ENCODE peak calls at places on chromosomes 16 and 17, in ten cellular contexts. D is body of pancreas, Z is gastrocnemius medialis, P is lung, H is brain microvascular endothelial cell, N is ascending aorta, L is transverse colon, I is spleen, T is H9, F is fibroblast of lung. C is an unnamed sample.

GRCh38 chr16:15498427-15499175 is 64.2 kb downstream of the BMERB1 start:
- DNase-seq in D (no peak), Z (no peak), P (no peak), H (no peak), N (no peak), L (no peak), I (no peak), T (no peak), F (peak; percentile 52), C (no peak)

GRCh38 chr17:69820881-69821473 is 254.0 kb upstream of the KCNJ16 start:
- DNase-seq in D (no peak), Z (no peak), P (no peak), H (no peak), N (no peak), L (no peak), I (no peak), T (no peak), F (no peak), C (no peak)

GRCh38 chr16:15415411-15416070 is 18.8 kb upstream of the BMERB1 start:
- DNase-seq in D (no peak), Z (no peak), P (no peak), H (peak; percentile 37), N (no peak), L (no peak), I (no peak), T (no peak), F (peak; percentile 63), C (no peak)

GRCh38 chr17:82230627-82231311 is 1.9 kb downstream of the SLC16A3 start:
- DNase-seq in D (peak; percentile 73), Z (no peak), P (peak; percentile 83), H (peak; percentile 64), N (no peak), L (peak; percentile 92), I (peak; percentile 95), T (peak; percentile 86), F (peak; percentile 79), C (no peak)

GRCh38 chr17:18988546-18989173 is 15.9 kb downstream of the FAM83G start:
- DNase-seq in D (peak; percentile 54), Z (no peak), P (no peak), H (no peak), N (no peak), L (peak; percentile 86), I (no peak), T (no peak), F (no peak), C (no peak)

GRCh38 chr17:1912146-1912545 is 82.3 kb downstream of the RPA1 start:
- DNase-seq in D (no peak), Z (no peak), P (no peak), H (no peak), N (no peak), L (no peak), I (no peak), T (no peak), F (no peak), C (no peak)

GRCh38 chr17:62627219-62627903 is at the start of gene MRC2:
- DNase-seq in D (peak; percentile 24), Z (no peak), P (peak; percentile 68), H (peak; percentile 84), N (no peak), L (peak; percentile 35), I (no peak), T (peak; percentile 82), F (peak; percentile 90), C (peak; percentile 30)

GRCh38 chr16:82782715-82783251 is 156.0 kb downstream of the CDH13 start:
- DNase-seq in D (peak; percentile 50), Z (peak; percentile 77), P (no peak), H (no peak), N (no peak), L (peak; percentile 78), I (no peak), T (peak; percentile 46), F (no peak), C (peak; percentile 8)

GRCh38 chr17:50684288-50684611 is 23.5 kb downstream of the ANKRD40 start:
- DNase-seq in D (no peak), Z (no peak), P (no peak), H (no peak), N (no peak), L (no peak), I (no peak), T (no peak), F (no peak), C (no peak)

GRCh38 chr17:32497431-32498205 is 10.8 kb downstream of the CDK5R1 start:
- DNase-seq in D (no peak), Z (no peak), P (no peak), H (no peak), N (no peak), L (no peak), I (no peak), T (peak; percentile 60), F (peak; percentile 41), C (no peak)

DNA sequence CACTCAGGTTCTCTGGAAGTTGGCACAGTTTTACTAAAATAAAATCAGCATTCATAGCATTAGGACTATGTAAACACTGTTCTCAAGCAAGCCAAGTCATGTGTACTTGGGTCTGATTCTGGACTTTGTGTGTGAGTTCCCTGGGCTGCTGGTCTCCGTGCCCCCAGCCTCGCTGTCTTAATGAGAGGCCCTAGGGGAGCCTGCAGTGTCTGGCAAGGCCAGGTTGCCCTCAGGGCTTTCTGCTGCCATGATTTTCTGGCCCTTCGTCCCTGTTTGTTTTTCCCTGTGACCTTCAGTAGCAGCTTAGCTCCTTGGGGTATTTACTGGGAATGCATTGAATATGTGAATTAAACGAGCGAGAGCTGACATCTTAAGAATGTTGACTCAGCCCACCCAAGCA is 161.8 kb downstream of the RPTOR start:
- DNase-seq in D (no peak), Z (no peak), P (no peak), H (no peak), N (no peak), L (no peak), I (no peak), T (no peak), F (no peak), C (no peak)
- H3K27ac ChIP-seq in D (no peak overlapping the region), Z (no peak overlapping the region), P (no peak overlapping the region), H (no peak overlapping the region), N (no peak overlapping the region), L (no peak overlapping the region), I (no peak overlapping the region), T (no peak overlapping the region), F (no peak overlapping the region), C (no peak overlapping the region)

GRCh38 chr17:80181431-80181830 is 11.6 kb downstream of the CARD14 start:
- DNase-seq in D (no peak), Z (no peak), P (no peak), H (no peak), N (no peak), L (no peak), I (no peak), T (no peak), F (no peak), C (no peak)

GRCh38 chr17:80184423-80184714 is 14.5 kb downstream of the CARD14 start:
- DNase-seq in D (no peak), Z (no peak), P (no peak), H (no peak), N (no peak), L (no peak), I (no peak), T (no peak), F (no peak), C (no peak)

GRCh38 chr17:80182118-80182844 is 12.5 kb downstream of the CARD14 start:
- DNase-seq in D (no peak), Z (no peak), P (no peak), H (no peak), N (no peak), L (no peak), I (no peak), T (no peak), F (no peak), C (no peak)

GRCh38 chr17:80183581-80184422 is 14.0 kb downstream of the CARD14 start:
- DNase-seq in D (no peak), Z (no peak), P (no peak), H (no peak), N (no peak), L (no peak), I (no peak), T (no peak), F (no peak), C (no peak)

DNA sequence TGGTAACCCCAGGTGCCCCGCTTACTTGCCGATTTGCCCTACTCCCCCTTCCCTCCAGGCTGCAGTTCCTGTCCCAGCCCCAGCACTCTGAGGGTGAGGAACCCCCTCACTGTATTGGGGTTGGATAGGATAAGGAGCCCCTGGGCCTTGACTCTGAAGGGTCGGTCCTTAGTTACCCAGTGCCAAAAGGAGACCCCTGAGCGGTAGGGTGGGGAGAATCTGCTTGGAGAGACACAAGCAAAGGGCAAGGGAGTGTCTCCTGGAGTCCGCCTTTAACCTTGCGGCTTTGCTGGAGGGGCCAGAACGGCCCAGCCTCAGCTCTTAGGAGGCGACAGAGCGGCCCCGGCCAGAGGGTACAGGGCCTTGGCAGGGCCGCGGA is 13.0 kb downstream of the CARD14 start:
- DNase-seq in D (no peak), Z (no peak), P (no peak), H (no peak), N (no peak), L (no peak), I (no peak), T (no peak), F (no peak), C (no peak)
- TF ChIP-seq CTCF in D (no peak), Z (no peak), P (no peak), H (no peak), N (no peak), L (no peak), I (no peak), T (no peak), F (no peak), C (no peak)

DNA sequence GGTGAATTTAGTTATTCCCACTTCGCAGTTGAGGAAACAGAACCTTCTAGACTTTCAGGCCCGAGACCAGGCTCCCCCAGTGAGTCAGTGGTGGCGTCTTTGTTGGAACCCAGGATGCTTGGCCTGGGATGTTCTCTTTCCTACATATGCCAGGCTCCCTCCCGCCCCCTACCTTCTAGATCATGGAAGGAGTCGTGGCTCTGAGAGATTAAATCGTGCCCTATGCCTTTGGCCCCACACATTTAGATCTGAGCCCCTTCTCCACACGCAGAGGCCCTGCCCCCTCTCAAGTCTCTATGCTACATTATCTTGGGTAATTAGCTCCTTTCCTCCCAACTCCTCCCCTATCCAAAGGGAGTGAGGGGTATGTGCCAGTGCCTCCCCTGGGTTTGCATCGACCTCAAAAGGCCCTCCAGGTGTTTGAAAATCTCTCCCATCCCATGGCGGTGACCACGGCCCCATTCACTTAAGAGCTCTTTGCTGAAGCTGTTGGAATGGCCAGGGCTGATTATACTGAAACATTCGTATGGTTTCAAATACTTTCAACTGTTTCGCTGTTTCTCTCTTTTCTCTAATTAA is 3.0 kb downstream of the NGFR start:
- DNase-seq in D (no peak), Z (no peak), P (no peak), H (no peak), N (no peak), L (no peak), I (no peak), T (peak; percentile 78), F (no peak), C (no peak)
- H3K27me3 ChIP-seq in D (peaks cover 40% of the 10 kb centered on the region), Z (peaks cover 47% of the 10 kb centered on the region), P (peaks cover 7% of the 10 kb centered on the region), H (peaks cover 51% of the 10 kb centered on the region), N (no peaks in the 10 kb centered on the region), L (peaks cover 93% of the 10 kb centered on the region), I (peaks cover 86% of the 10 kb centered on the region), T (peaks cover 9% of the 10 kb centered on the region), F (peaks cover 52% of the 10 kb centered on the region), C (no peaks in the 10 kb centered on the region)

DNA sequence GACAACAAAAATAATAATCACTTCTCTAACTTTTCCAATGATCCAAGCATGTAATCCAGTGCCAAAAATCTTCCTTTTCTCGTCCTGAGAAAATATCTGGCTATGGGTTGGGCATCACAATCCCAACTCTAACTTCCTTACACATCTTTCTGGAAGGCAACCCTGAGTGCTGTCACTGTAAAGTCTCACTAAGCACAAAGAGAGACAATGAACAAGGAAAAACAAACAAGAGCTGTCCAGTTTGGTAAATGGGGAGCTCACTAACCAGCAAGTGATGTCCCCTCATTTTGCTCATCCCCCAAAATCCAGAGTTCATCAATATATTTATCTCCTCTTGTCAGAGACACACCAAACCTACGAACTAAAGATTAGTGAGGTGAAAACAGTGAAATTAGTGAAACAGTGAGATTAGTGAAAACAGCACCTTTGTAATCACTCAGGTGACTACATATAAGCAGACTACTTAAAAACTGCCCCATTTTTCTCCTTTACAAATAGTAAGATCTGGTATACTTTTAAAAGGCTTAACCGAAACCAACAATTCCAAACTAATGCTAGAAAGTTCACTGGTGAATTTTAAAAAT is 5.4 kb downstream of the USP32 start:
- DNase-seq in D (no peak), Z (no peak), P (no peak), H (no peak), N (no peak), L (no peak), I (no peak), T (no peak), F (no peak), C (no peak)
- H3K27ac ChIP-seq in D (no peak overlapping the region), Z (no peak overlapping the region), P (no peak overlapping the region), H (no peak overlapping the region), N (no peak overlapping the region), L (no peak overlapping the region), I (peak overlapping the region; percentile 68), T (peak overlapping the region; percentile 80), F (no peak overlapping the region), C (no peak overlapping the region)